ENCODE peak calls at places on chromosomes 11 and 22, in seven cellular contexts. X is body of pancreas; Y is lung; N is AG08396; R is NCI-H1092; M is NCI-H460; H is activated CD4-positive, CD25-positive, alpha-beta regulatory T cell. Z is an unnamed sample.

GRCh38 chr22:35023692-35024363 is 42.1 kb upstream of the ISX start:
- DNase-seq in X (peak; percentile 65), Y (peak; percentile 60), N (peak; percentile 33), R (peak; percentile 58), M (peak; percentile 17), H (peak; percentile 19), Z (no peak)

GRCh38 chr11:126925321-126926093 is 75.1 kb downstream of the KIRREL3 start:
- DNase-seq in X (no peak), Y (no peak), N (no peak), R (no peak), M (no peak), H (no peak), Z (no peak)

GRCh38 chr11:15818132-15818842 is 538.1 kb downstream of the SOX6 start:
- DNase-seq in X (no peak), Y (no peak), N (no peak), R (no peak), M (no peak), H (no peak), Z (no peak)

GRCh38 chr11:94597896-94598295 is 30.7 kb downstream of the PIWIL4 start:
- DNase-seq in X (no peak), Y (no peak), N (no peak), R (no peak), M (no peak), H (no peak), Z (no peak)

GRCh38 chr22:47065756-47066615 is 303.5 kb downstream of the TBC1D22A start:
- DNase-seq in X (peak; percentile 7), Y (no peak), N (no peak), R (no peak), M (no peak), H (no peak), Z (no peak)

GRCh38 chr22:22210375-22210774 is 34.2 kb upstream of the VPREB1 start:
- DNase-seq in X (no peak), Y (no peak), N (peak; percentile 36), R (no peak), M (no peak), H (no peak), Z (peak; percentile 20)

GRCh38 chr11:3939211-3939610 is 83.7 kb downstream of the STIM1 start:
- DNase-seq in X (no peak), Y (no peak), N (peak; percentile 47), R (no peak), M (no peak), H (no peak), Z (no peak)

GRCh38 chr11:71485466-71485865 is 32.5 kb downstream of the NADSYN1 start:
- DNase-seq in X (no peak), Y (no peak), N (no peak), R (no peak), M (no peak), H (no peak), Z (no peak)

GRCh38 chr11:7871056-7871455 is 60.0 kb downstream of the OR10A6 start:
- DNase-seq in X (no peak), Y (no peak), N (no peak), R (no peak), M (no peak), H (no peak), Z (no peak)

GRCh38 chr11:35163209-35163608 is 24.2 kb downstream of the CD44 start:
- DNase-seq in X (no peak), Y (no peak), N (no peak), R (no peak), M (no peak), H (no peak), Z (no peak)

Z was measured in glomerular endothelial cell.